ENCODE peak calls at places on chromosomes 6 and 20, in nine cellular contexts. One of them, this sample, is unnamed. For H3K9me3, the result is how much of the 10 kb centered on the place peaks cover.

GRCh38 chr6:1986454-1987243 is 258.8 kb downstream of the GMDS start:
- DNase-seq in PC-3: no peak
- DNase-seq in left lung: no peak
- DNase-seq in fibroblast of lung: peak
- DNase-seq in CD8-positive, alpha-beta memory T cell: no peak
- DNase-seq in colonic mucosa: no peak
- DNase-seq in CD4-positive, alpha-beta memory T cell: no peak
- DNase-seq in left ventricle myocardium inferior: no peak
- DNase-seq in neural progenitor cell: no peak
- DNase-seq in this sample: no peak

GRCh38 chr20:57128051-57128757 is 138.2 kb downstream of the BMP7 start:
- DNase-seq in left lung: no peak
- DNase-seq in PC-3: no peak
- DNase-seq in CD8-positive, alpha-beta memory T cell: no peak
- DNase-seq in fibroblast of lung: no peak
- DNase-seq in left ventricle myocardium inferior: no peak
- DNase-seq in neural progenitor cell: peak
- DNase-seq in colonic mucosa: no peak
- DNase-seq in CD4-positive, alpha-beta memory T cell: no peak
- DNase-seq in this sample: no peak

GRCh38 chr6:11006060-11006459 is 38.0 kb downstream of the ELOVL2 start:
- DNase-seq in CD4-positive, alpha-beta memory T cell: no peak
- DNase-seq in neural progenitor cell: no peak
- DNase-seq in left ventricle myocardium inferior: no peak
- DNase-seq in left lung: no peak
- DNase-seq in colonic mucosa: no peak
- DNase-seq in fibroblast of lung: no peak
- DNase-seq in PC-3: no peak
- DNase-seq in CD8-positive, alpha-beta memory T cell: no peak
- DNase-seq in this sample: no peak

GRCh38 chr6:35500782-35501181 is 3.9 kb upstream of the TEAD3 start:
- DNase-seq in fibroblast of lung: peak
- DNase-seq in PC-3: peak
- DNase-seq in colonic mucosa: no peak
- DNase-seq in CD8-positive, alpha-beta memory T cell: no peak
- DNase-seq in left lung: peak
- DNase-seq in neural progenitor cell: no peak
- DNase-seq in left ventricle myocardium inferior: no peak
- DNase-seq in CD4-positive, alpha-beta memory T cell: no peak
- DNase-seq in this sample: no peak

GRCh38 chr6:49430187-49430586 is 32.9 kb downstream of the MMUT start:
- DNase-seq in CD8-positive, alpha-beta memory T cell: no peak
- DNase-seq in left lung: no peak
- DNase-seq in colonic mucosa: no peak
- DNase-seq in CD4-positive, alpha-beta memory T cell: no peak
- DNase-seq in PC-3: peak
- DNase-seq in neural progenitor cell: no peak
- DNase-seq in fibroblast of lung: peak
- DNase-seq in left ventricle myocardium inferior: no peak
- DNase-seq in this sample: no peak

GRCh38 chr6:73739097-73739496 is 43.1 kb downstream of the CD109 start:
- DNase-seq in fibroblast of lung: peak
- DNase-seq in colonic mucosa: no peak
- DNase-seq in CD8-positive, alpha-beta memory T cell: peak
- DNase-seq in neural progenitor cell: peak
- DNase-seq in left ventricle myocardium inferior: no peak
- DNase-seq in PC-3: peak
- DNase-seq in left lung: no peak
- DNase-seq in CD4-positive, alpha-beta memory T cell: no peak
- DNase-seq in this sample: peak

GRCh38 chr6:163538331-163538730 is 123.8 kb downstream of the QKI start:
- DNase-seq in PC-3: no peak
- DNase-seq in neural progenitor cell: peak
- DNase-seq in colonic mucosa: no peak
- DNase-seq in CD8-positive, alpha-beta memory T cell: no peak
- DNase-seq in CD4-positive, alpha-beta memory T cell: no peak
- DNase-seq in fibroblast of lung: no peak
- DNase-seq in left ventricle myocardium inferior: no peak
- DNase-seq in left lung: no peak
- DNase-seq in this sample: no peak

GRCh38 chr6:16292942-16293341 is 54.6 kb downstream of the GMPR start:
- DNase-seq in left ventricle myocardium inferior: no peak
- DNase-seq in neural progenitor cell: no peak
- DNase-seq in CD8-positive, alpha-beta memory T cell: no peak
- DNase-seq in fibroblast of lung: no peak
- DNase-seq in colonic mucosa: no peak
- DNase-seq in CD4-positive, alpha-beta memory T cell: no peak
- DNase-seq in left lung: no peak
- DNase-seq in PC-3: no peak
- DNase-seq in this sample: no peak

GRCh38 chr6:40124924-40125323 is 190.7 kb upstream of the MOCS1 start:
- DNase-seq in CD8-positive, alpha-beta memory T cell: no peak
- DNase-seq in left ventricle myocardium inferior: no peak
- DNase-seq in fibroblast of lung: no peak
- DNase-seq in PC-3: no peak
- DNase-seq in colonic mucosa: no peak
- DNase-seq in neural progenitor cell: no peak
- DNase-seq in left lung: no peak
- DNase-seq in CD4-positive, alpha-beta memory T cell: no peak
- DNase-seq in this sample: no peak

GRCh38 chr6:17877890-17878440 is 109.5 kb downstream of the KIF13A start:
- DNase-seq in fibroblast of lung: no peak
- DNase-seq in colonic mucosa: no peak
- DNase-seq in left ventricle myocardium inferior: no peak
- DNase-seq in CD8-positive, alpha-beta memory T cell: no peak
- DNase-seq in CD4-positive, alpha-beta memory T cell: no peak
- DNase-seq in PC-3: no peak
- DNase-seq in neural progenitor cell: no peak
- DNase-seq in left lung: no peak
- DNase-seq in this sample: no peak

GRCh38 chr20:36214684-36215256 is 21.5 kb upstream of the AAR2 start:
- DNase-seq in CD8-positive, alpha-beta memory T cell: no peak
- DNase-seq in PC-3: peak
- DNase-seq in fibroblast of lung: peak
- DNase-seq in colonic mucosa: no peak
- DNase-seq in left lung: no peak
- DNase-seq in CD4-positive, alpha-beta memory T cell: no peak
- DNase-seq in neural progenitor cell: peak
- DNase-seq in left ventricle myocardium inferior: no peak
- DNase-seq in this sample: peak

GRCh38 chr20:47535088-47535487 is 33.4 kb downstream of the NCOA3 start:
- DNase-seq in PC-3: no peak
- DNase-seq in CD4-positive, alpha-beta memory T cell: no peak
- DNase-seq in left ventricle myocardium inferior: no peak
- DNase-seq in fibroblast of lung: no peak
- DNase-seq in left lung: no peak
- DNase-seq in colonic mucosa: no peak
- DNase-seq in CD8-positive, alpha-beta memory T cell: no peak
- DNase-seq in neural progenitor cell: peak
- DNase-seq in this sample: no peak

GRCh38 chr6:6781172-6781876 is 192.8 kb downstream of the LY86 start:
- DNase-seq in left lung: no peak
- DNase-seq in colonic mucosa: no peak
- DNase-seq in CD8-positive, alpha-beta memory T cell: no peak
- DNase-seq in left ventricle myocardium inferior: no peak
- DNase-seq in neural progenitor cell: no peak
- DNase-seq in PC-3: peak
- DNase-seq in CD4-positive, alpha-beta memory T cell: no peak
- DNase-seq in fibroblast of lung: peak
- DNase-seq in this sample: no peak

DNA sequence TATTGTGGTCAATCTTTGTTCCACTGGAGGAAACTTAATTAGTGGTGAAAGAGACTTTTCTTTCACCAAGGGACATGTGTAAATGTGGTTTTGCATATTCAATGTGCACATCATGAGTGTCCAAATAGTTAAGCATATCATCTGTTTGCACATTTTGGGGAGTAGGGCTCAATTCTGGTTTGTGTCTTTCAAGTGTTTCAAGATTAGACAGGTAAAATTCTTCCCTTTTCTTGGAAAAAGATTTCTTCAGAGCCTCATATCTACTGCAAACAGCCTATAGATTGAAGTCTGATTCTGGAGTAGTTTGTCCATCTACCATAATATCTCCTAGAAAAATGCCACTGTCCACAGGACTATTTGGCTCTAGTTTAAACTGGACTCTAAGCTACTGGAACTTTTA is 26.9 kb upstream of the DEFB118 start:
- DNase-seq in fibroblast of lung: no peak
- DNase-seq in PC-3: no peak
- DNase-seq in CD4-positive, alpha-beta memory T cell: no peak
- DNase-seq in CD8-positive, alpha-beta memory T cell: no peak
- DNase-seq in colonic mucosa: no peak
- DNase-seq in left lung: no peak
- DNase-seq in neural progenitor cell: no peak
- DNase-seq in left ventricle myocardium inferior: no peak
- DNase-seq in this sample: no peak
- H3K9me3 ChIP-seq in fibroblast of lung: under half
- H3K9me3 ChIP-seq in PC-3: under half
- H3K9me3 ChIP-seq in CD4-positive, alpha-beta memory T cell: under half
- H3K9me3 ChIP-seq in CD8-positive, alpha-beta memory T cell: under half
- H3K9me3 ChIP-seq in colonic mucosa: under half
- H3K9me3 ChIP-seq in left lung: under half
- H3K9me3 ChIP-seq in neural progenitor cell: under half
- H3K9me3 ChIP-seq in left ventricle myocardium inferior: under half
- H3K9me3 ChIP-seq in this sample: under half

DNA sequence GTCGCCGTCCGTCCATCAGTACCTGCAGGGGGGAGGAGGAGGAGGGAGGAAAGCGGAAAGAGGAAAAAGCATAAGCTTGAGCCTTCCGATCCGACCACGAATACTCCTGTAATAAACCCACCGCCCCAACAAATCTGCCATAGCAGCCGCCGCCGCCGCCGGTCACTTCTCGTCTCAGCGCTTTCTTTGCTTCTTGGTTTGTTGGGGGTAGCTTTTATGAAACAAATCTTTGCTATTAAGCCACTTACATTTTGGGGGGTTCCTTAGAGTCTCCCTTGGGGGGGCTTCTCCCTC is 277 bp downstream of the ADGRB3 start:
- DNase-seq in fibroblast of lung: no peak
- DNase-seq in neural progenitor cell: no peak
- DNase-seq in CD8-positive, alpha-beta memory T cell: no peak
- DNase-seq in left ventricle myocardium inferior: no peak
- DNase-seq in CD4-positive, alpha-beta memory T cell: no peak
- DNase-seq in colonic mucosa: no peak
- DNase-seq in PC-3: no peak
- DNase-seq in left lung: no peak
- DNase-seq in this sample: no peak
- H3K9me3 ChIP-seq in fibroblast of lung: under half
- H3K9me3 ChIP-seq in neural progenitor cell: under half
- H3K9me3 ChIP-seq in CD8-positive, alpha-beta memory T cell: under half
- H3K9me3 ChIP-seq in left ventricle myocardium inferior: under half
- H3K9me3 ChIP-seq in CD4-positive, alpha-beta memory T cell: under half
- H3K9me3 ChIP-seq in colonic mucosa: under half
- H3K9me3 ChIP-seq in PC-3: under half
- H3K9me3 ChIP-seq in left lung: under half
- H3K9me3 ChIP-seq in this sample: under half

GRCh38 chr6:136344420-136344819 is 54.8 kb upstream of the BCLAF1 start:
- DNase-seq in neural progenitor cell: no peak
- DNase-seq in CD4-positive, alpha-beta memory T cell: no peak
- DNase-seq in left ventricle myocardium inferior: no peak
- DNase-seq in colonic mucosa: no peak
- DNase-seq in fibroblast of lung: peak
- DNase-seq in CD8-positive, alpha-beta memory T cell: no peak
- DNase-seq in PC-3: peak
- DNase-seq in left lung: no peak
- DNase-seq in this sample: peak

GRCh38 chr6:136343700-136344099 is 54.1 kb upstream of the BCLAF1 start:
- DNase-seq in fibroblast of lung: no peak
- DNase-seq in left lung: no peak
- DNase-seq in neural progenitor cell: no peak
- DNase-seq in colonic mucosa: no peak
- DNase-seq in CD8-positive, alpha-beta memory T cell: no peak
- DNase-seq in left ventricle myocardium inferior: no peak
- DNase-seq in PC-3: no peak
- DNase-seq in CD4-positive, alpha-beta memory T cell: no peak
- DNase-seq in this sample: no peak

GRCh38 chr6:136345145-136345544 is 55.5 kb upstream of the BCLAF1 start:
- DNase-seq in CD8-positive, alpha-beta memory T cell: no peak
- DNase-seq in left ventricle myocardium inferior: no peak
- DNase-seq in colonic mucosa: no peak
- DNase-seq in left lung: no peak
- DNase-seq in CD4-positive, alpha-beta memory T cell: no peak
- DNase-seq in PC-3: no peak
- DNase-seq in fibroblast of lung: no peak
- DNase-seq in neural progenitor cell: no peak
- DNase-seq in this sample: no peak

GRCh38 chr6:136341967-136342366 is 52.3 kb upstream of the BCLAF1 start:
- DNase-seq in CD8-positive, alpha-beta memory T cell: no peak
- DNase-seq in neural progenitor cell: no peak
- DNase-seq in colonic mucosa: no peak
- DNase-seq in PC-3: no peak
- DNase-seq in left ventricle myocardium inferior: no peak
- DNase-seq in left lung: no peak
- DNase-seq in CD4-positive, alpha-beta memory T cell: no peak
- DNase-seq in fibroblast of lung: no peak
- DNase-seq in this sample: no peak

DNA sequence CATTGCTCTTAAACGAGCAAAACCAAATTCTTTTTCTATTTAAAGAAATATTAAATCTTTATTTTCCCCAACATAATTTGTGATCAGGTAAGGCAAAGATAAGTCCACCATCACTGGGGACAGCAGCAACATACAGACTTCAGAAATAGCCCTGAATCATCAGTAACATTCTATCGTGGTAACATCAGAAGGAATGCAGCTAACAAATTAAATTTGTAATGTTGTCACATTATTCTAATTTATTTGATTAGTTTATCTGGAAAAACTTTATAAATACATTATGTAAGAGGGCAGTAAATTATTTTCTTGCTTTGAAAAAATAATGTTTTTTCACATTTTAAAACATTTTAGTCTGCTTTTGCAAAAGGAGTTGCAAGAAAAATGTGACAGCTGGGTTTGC is 53.6 kb upstream of the BCLAF1 start:
- DNase-seq in CD8-positive, alpha-beta memory T cell: no peak
- DNase-seq in fibroblast of lung: no peak
- DNase-seq in CD4-positive, alpha-beta memory T cell: no peak
- DNase-seq in colonic mucosa: no peak
- DNase-seq in PC-3: no peak
- DNase-seq in left ventricle myocardium inferior: no peak
- DNase-seq in neural progenitor cell: no peak
- DNase-seq in left lung: no peak
- DNase-seq in this sample: no peak
- H3K9me3 ChIP-seq in CD8-positive, alpha-beta memory T cell: under half
- H3K9me3 ChIP-seq in fibroblast of lung: under half
- H3K9me3 ChIP-seq in CD4-positive, alpha-beta memory T cell: under half
- H3K9me3 ChIP-seq in colonic mucosa: under half
- H3K9me3 ChIP-seq in PC-3: under half
- H3K9me3 ChIP-seq in left ventricle myocardium inferior: under half
- H3K9me3 ChIP-seq in neural progenitor cell: under half
- H3K9me3 ChIP-seq in left lung: under half
- H3K9me3 ChIP-seq in this sample: under half

GRCh38 chr6:30287139-30287538 is 39.6 kb upstream of the TRIM39 start:
- DNase-seq in left ventricle myocardium inferior: no peak
- DNase-seq in fibroblast of lung: no peak
- DNase-seq in PC-3: no peak
- DNase-seq in left lung: no peak
- DNase-seq in CD8-positive, alpha-beta memory T cell: no peak
- DNase-seq in neural progenitor cell: no peak
- DNase-seq in CD4-positive, alpha-beta memory T cell: no peak
- DNase-seq in colonic mucosa: no peak
- DNase-seq in this sample: no peak

GRCh38 chr6:30282522-30282921 is 44.2 kb upstream of the TRIM39 start:
- DNase-seq in colonic mucosa: no peak
- DNase-seq in PC-3: no peak
- DNase-seq in fibroblast of lung: no peak
- DNase-seq in left lung: no peak
- DNase-seq in left ventricle myocardium inferior: no peak
- DNase-seq in neural progenitor cell: no peak
- DNase-seq in CD4-positive, alpha-beta memory T cell: no peak
- DNase-seq in CD8-positive, alpha-beta memory T cell: no peak
- DNase-seq in this sample: no peak

GRCh38 chr6:30283761-30284160 is 43.0 kb upstream of the TRIM39 start:
- DNase-seq in fibroblast of lung: no peak
- DNase-seq in CD8-positive, alpha-beta memory T cell: no peak
- DNase-seq in PC-3: no peak
- DNase-seq in neural progenitor cell: no peak
- DNase-seq in CD4-positive, alpha-beta memory T cell: no peak
- DNase-seq in left lung: no peak
- DNase-seq in left ventricle myocardium inferior: no peak
- DNase-seq in colonic mucosa: no peak
- DNase-seq in this sample: no peak
- H3K9me3 ChIP-seq in fibroblast of lung: under half
- H3K9me3 ChIP-seq in CD8-positive, alpha-beta memory T cell: half or more
- H3K9me3 ChIP-seq in PC-3: under half
- H3K9me3 ChIP-seq in neural progenitor cell: half or more
- H3K9me3 ChIP-seq in CD4-positive, alpha-beta memory T cell: under half
- H3K9me3 ChIP-seq in left lung: under half
- H3K9me3 ChIP-seq in left ventricle myocardium inferior: half or more
- H3K9me3 ChIP-seq in colonic mucosa: under half
- H3K9me3 ChIP-seq in this sample: under half